ENCODE peak calls at places on chromosomes 1 and 21, in four cellular contexts. B, C, J and E are unnamed samples.
A peak's percentile ranks its signal among the peaks of the same experiment; 100 is the strongest.

GRCh38 chr1:59511476-59512465 is 214.9 kb downstream of the FGGY start:
- DNase-seq in B (peak; percentile 53), C (peak; percentile 61), J (no peak), E (no peak)

GRCh38 chr21:16837319-16837718 is 675.5 kb upstream of the CXADR start:
- DNase-seq in B (no peak), J (no peak), C (no peak), E (no peak)

GRCh38 chr1:34147301-34147700 is 17.7 kb downstream of the CSMD2 start:
- DNase-seq in J (no peak), B (no peak), C (no peak), E (no peak)

GRCh38 chr1:235073968-235074334 is 54.7 kb downstream of the TOMM20 start:
- DNase-seq in J (no peak), B (peak; percentile 87), C (no peak), E (no peak)

GRCh38 chr1:40665335-40666171 is at the start of gene RIMS3:
- DNase-seq in C (peak; percentile 73), J (peak; percentile 80), B (peak; percentile 74), E (peak; percentile 81)

GRCh38 chr1:48616710-48617109 is 144.7 kb upstream of the SPATA6 start:
- DNase-seq in C (no peak), J (no peak), B (no peak), E (no peak)

GRCh38 chr1:55334140-55334539 is 119.0 kb upstream of the USP24 start:
- DNase-seq in C (no peak), B (no peak), J (no peak), E (no peak)

GRCh38 chr1:30807318-30808066 is 49.9 kb upstream of the LAPTM5 start:
- DNase-seq in J (peak; percentile 42), B (no peak), C (peak; percentile 67), E (peak; percentile 46)

GRCh38 chr1:153544453-153545066 is 1.0 kb downstream of the S100A4 start:
- DNase-seq in C (no peak), J (no peak), B (no peak), E (no peak)

GRCh38 chr1:153543738-153544135 is 1.9 kb downstream of the S100A4 start:
- DNase-seq in C (no peak), B (no peak), J (no peak), E (no peak)

GRCh38 chr1:153546371-153546770 is 765 bp upstream of the S100A4 start:
- DNase-seq in J (no peak), B (no peak), C (no peak), E (no peak)

GRCh38 chr1:153546796-153547559 is 1.4 kb upstream of the S100A4 start:
- DNase-seq in B (no peak), J (peak; percentile 10), C (no peak), E (no peak)

GRCh38 chr1:153545067-153546055 is at the start of gene S100A4:
- DNase-seq in J (peak; percentile 94), C (peak; percentile 96), B (peak; percentile 94), E (peak; percentile 82)
- TF ChIP-seq POLR2A in J (no peak), C (no peak), B (peak; percentile 69), E (no peak)

GRCh38 chr1:230824571-230825060 is 43.7 kb downstream of the C1orf198 start:
- DNase-seq in B (peak; percentile 39), J (no peak), C (no peak), E (no peak)
- H3K4me1 ChIP-seq in B (peaks cover 54% of the 10 kb centered on the region), J (peaks cover 76% of the 10 kb centered on the region), C (peaks cover 28% of the 10 kb centered on the region), E (peaks cover 12% of the 10 kb centered on the region)

DNA sequence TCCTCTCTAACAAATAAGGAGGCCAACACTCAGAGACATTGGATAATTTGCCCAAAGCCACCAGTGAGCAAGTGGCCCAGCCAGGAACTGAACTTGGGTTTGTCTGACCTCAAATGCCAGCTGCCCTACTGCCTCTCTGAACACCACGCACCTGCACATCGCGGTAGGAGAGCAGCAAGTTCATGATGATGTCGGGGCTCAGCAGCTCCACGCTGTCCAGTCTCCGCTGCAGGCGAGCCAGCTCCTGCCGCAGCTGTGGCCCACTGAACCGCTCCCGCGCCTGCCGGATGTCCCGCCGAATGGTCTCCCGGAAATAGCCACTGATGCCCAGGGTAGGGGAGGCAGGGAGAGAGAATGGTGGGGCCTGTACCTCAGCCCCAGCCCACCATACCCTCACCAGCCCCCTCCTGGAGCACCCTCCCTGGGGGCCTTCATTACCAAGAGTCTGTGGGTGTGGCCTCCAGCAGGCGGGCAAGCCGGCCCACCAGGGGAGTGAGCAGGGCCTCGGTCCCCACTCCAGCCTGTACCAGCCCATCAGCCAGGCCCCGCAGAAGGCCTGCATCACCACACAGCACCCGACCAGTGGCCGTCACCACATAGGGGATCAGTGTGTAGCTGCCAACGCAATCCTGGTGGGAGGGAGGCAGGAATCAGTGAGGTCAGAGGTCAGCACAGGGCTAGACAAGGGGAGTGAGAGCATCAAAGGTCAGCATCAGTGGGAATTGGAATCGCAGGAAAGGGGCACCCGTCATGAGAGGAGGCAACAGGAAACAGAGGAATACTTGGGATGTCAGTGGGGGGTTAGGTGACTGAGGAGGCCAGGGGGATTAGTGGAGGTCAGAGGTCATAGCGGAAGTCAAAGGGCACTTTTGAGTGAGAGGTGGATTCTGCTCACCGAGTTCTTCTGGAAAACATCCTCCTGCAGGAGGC is 2.7 kb downstream of the MAP3K6 start:
- DNase-seq in B (no peak), C (no peak), J (no peak), E (no peak)
- H3K4me3 ChIP-seq in B (no peak overlapping the region), C (no peak overlapping the region), J (no peak overlapping the region), E (no peak overlapping the region)

DNA sequence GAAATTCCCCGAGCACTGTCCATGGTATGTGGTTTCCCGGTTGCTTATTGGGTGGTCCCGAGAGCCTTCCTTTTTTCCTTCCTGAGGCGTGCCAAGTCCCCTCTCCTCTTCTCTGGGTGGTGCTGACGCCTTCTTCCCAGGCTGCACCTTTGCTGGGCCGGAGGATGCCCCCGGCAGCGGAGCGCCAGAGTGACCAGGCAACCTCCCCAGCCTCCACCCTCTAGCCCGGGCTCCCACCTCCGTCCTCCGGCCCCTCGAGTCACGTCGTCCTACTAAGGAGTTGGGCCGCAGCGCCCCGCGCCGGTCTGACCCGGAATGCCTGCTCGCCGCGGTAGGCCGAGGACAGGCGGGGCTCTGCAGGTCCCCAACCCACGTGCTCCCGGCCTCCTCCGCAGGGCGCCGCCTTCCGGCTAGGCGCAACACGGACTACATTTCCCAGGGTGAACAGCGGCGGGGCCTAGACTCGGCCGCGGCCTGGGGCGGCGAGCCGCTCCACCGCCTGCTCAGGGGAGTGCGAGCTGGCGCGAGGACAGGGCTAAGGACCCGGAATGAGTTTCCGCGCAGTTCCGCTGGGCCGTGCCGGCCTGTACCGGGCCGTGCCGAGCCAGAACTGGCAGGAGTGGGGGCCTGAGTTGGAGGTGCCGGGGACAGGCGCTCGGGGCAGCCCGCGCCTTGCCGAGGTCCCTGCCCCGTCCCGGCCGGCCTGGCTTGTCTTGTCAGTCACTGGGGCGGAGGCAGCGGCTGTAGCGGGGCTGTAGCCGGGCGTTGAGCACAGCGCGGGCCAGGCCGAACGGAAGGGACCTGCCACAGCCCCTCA is at the start of gene IPO13:
- DNase-seq in B (peak; percentile 94), J (peak; percentile 96), C (peak; percentile 96), E (peak; percentile 97)
- TF ChIP-seq POLR2A in B (peak; percentile 82), J (no peak), C (peak; percentile 76), E (peak; percentile 19)

GRCh38 chr1:201740609-201741231 is 88.2 kb upstream of the IPO9 start:
- DNase-seq in J (no peak), C (no peak), B (no peak), E (no peak)

GRCh38 chr1:201740086-201740541 is 88.8 kb upstream of the IPO9 start:
- DNase-seq in C (no peak), J (no peak), B (no peak), E (no peak)

GRCh38 chr1:201742476-201742875 is 86.5 kb upstream of the IPO9 start:
- DNase-seq in C (no peak), B (no peak), J (no peak), E (no peak)

GRCh38 chr1:201742955-201743805 is 85.8 kb upstream of the IPO9 start:
- DNase-seq in J (no peak), B (no peak), C (no peak), E (no peak)

GRCh38 chr1:201741763-201742342 is 87.1 kb upstream of the IPO9 start:
- DNase-seq in B (no peak), J (no peak), C (no peak), E (no peak)
- H3K4me1 ChIP-seq in B (peaks cover 26% of the 10 kb centered on the region), J (peaks cover 86% of the 10 kb centered on the region), C (peaks cover 22% of the 10 kb centered on the region), E (peaks cover 11% of the 10 kb centered on the region)